ENCODE peak calls at places on chromosome 15, in eight cellular contexts. B, H, E, J, V, M, Y and K are unnamed samples.

GRCh38 chr15:51139091-51139490 is 44.4 kb upstream of the TNFAIP8L3 start:
- DNase-seq in H (no peak), V (no peak), M (no peak), B (no peak), J (no peak), Y (no peak), E (no peak), K (no peak)

GRCh38 chr15:84685304-84685703 is 27.3 kb upstream of the NMB start:
- DNase-seq in M (no peak), J (peak), V (peak), H (peak), Y (peak), B (no peak), E (peak), K (peak)

GRCh38 chr15:83475551-83475950 is 28.4 kb downstream of the SH3GL3 start:
- DNase-seq in J (peak), V (no peak), Y (no peak), E (no peak), B (no peak), M (no peak), H (no peak), K (no peak)

GRCh38 chr15:85412956-85413854 is 32.8 kb downstream of the AKAP13 start:
- DNase-seq in Y (peak), J (peak), H (peak), B (no peak), V (no peak), M (peak), E (peak), K (no peak)

GRCh38 chr15:38068600-38068999 is 134.2 kb downstream of the TMCO5A start:
- DNase-seq in J (no peak), B (no peak), M (no peak), H (no peak), V (no peak), Y (no peak), E (no peak), K (no peak)

GRCh38 chr15:41284425-41285177 is 47.8 kb downstream of the OIP5 start:
- DNase-seq in J (no peak), Y (no peak), H (no peak), M (no peak), B (no peak), V (no peak), E (no peak), K (no peak)

GRCh38 chr15:39919740-39920509 is at the start of gene GPR176:
- DNase-seq in V (peak), H (no peak), Y (no peak), E (peak), B (peak), J (peak), M (peak), K (peak)

GRCh38 chr15:53404930-53405493 is 354.5 kb downstream of the WDR72 start:
- DNase-seq in V (no peak), B (no peak), J (no peak), E (no peak), H (no peak), Y (no peak), M (no peak), K (no peak)

GRCh38 chr15:36172970-36173369 is 406.5 kb upstream of the CDIN1 start:
- DNase-seq in H (no peak), Y (no peak), M (no peak), E (no peak), V (no peak), B (no peak), J (no peak), K (no peak)

GRCh38 chr15:78353093-78353492 is 12.9 kb downstream of the CRABP1 start:
- DNase-seq in E (no peak), J (no peak), Y (no peak), V (no peak), M (no peak), H (no peak), B (no peak), K (no peak)

GRCh38 chr15:67253517-67254237 is 784 bp downstream of the AAGAB start:
- DNase-seq in M (peak), H (no peak), Y (peak), J (no peak), B (no peak), E (no peak), V (no peak), K (no peak)

DNA sequence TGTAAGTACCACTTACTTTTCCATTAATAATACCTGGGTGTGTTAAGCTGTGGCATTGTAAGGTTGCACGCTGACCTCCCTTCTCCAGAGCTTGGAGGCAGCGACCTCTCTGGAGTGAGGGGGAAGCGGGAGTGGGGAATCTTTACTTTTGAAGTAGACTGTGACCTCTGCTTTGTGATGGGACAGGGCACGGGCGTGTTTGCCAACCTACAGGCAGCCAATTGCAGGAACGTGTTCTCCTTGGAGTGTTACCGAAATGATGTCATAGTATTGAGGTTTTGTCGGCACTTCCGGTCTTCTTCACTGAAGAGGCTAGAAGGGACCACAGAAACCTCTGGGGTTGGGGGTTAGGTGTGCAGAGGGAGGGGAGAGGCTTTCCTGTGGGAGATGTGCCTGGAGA is 227.3 kb upstream of the C2CD4B start:
- DNase-seq in M (no peak), E (no peak), Y (no peak), V (peak), J (no peak), B (peak), H (no peak), K (no peak)
- TF ChIP-seq CTCF in M (no peak), E (no peak), Y (peak), V (no peak), J (peak), B (peak), H (no peak), K (peak)

GRCh38 chr15:43370975-43371974 is at the start of the genes TUBGCP4 and ZSCAN29:
- DNase-seq in B (peak), M (peak), H (peak), Y (peak), E (peak), V (peak), J (peak), K (no peak)
- TF ChIP-seq CTCF in B (peak), M (peak), H (peak), Y (peak), E (peak), V (no peak), J (peak), K (peak)

DNA sequence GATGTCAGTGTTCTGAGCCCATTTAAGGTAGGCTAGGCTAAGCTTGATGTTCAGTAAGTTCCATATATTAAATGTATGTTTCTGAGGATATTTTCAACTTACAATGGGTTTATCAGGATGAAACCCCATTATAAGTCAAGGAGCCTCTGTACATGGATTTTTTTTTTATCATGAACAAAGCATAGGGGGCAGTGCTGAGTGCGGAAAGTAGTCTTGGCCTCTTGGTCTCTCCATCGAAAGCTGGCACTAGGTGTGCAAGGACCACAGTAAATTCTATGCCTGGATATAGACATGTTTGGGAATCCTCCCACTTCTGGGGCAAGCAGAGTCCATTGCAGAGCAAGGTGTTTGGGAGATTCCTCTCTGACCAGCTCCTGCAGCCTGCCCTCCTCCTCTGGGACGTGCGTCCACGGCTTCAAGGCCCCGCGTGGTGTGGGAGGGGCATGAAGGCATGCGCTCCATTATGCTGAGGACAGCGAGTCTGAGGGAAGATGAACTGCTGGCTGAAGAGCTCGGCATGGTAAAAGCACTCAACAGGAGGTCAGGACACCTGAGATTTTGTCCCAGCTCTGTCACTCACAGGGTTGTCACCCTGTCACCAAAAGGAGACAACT is 122.9 kb upstream of the LIPC start:
- DNase-seq in Y (no peak), J (no peak), V (no peak), B (no peak), H (no peak), M (no peak), E (no peak), K (no peak)
- TF ChIP-seq CTCF in Y (no peak), J (no peak), V (no peak), B (peak), H (no peak), M (no peak), E (no peak), K (peak)

GRCh38 chr15:55518641-55519040 is 10.6 kb upstream of the DNAAF4 start:
- DNase-seq in H (no peak), E (no peak), Y (no peak), M (no peak), V (no peak), B (no peak), J (no peak), K (no peak)
- TF ChIP-seq CTCF in H (peak), E (no peak), Y (peak), M (no peak), V (peak), B (peak), J (peak), K (peak)

DNA sequence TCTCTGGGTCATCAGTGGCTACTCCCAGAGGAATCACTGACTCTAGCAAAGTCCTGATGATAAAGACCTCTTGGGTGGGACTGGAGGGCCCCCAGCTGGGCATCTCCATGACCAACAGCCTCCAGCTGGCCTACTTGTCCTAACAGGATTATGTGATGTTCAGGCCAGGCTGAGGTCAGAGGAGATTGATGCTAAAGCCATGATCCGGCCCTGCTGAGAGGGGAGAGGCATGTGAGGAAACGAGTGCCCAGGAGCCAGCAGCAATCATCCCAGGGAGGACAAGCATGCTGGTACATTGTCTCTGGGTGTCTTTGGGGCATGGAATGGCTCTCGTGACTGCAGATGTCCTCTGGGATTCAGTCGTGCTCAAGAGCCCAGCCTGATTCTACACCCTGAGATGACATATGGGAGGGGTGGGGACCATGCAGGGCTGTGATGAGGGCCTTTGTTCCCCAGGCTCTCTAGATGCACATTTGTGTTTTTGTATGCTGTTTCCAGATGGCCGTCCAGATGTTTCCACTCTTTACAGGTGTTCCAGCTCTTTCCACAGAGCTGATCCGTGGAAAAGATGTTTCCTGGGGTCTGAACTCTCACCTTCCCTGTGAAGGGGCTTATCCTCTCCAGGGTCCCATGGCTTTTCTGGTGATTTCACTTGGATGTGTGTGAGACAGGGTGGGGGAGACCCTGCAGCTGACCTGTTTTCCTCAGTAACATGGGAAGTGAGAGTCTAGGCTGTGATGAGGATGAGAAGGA is 20.2 kb downstream of the SLC24A1 start:
- DNase-seq in E (no peak), V (peak), B (no peak), M (no peak), H (no peak), J (no peak), Y (no peak), K (no peak)
- TF ChIP-seq CTCF in E (no peak), V (no peak), B (no peak), M (no peak), H (no peak), J (no peak), Y (no peak), K (no peak)

DNA sequence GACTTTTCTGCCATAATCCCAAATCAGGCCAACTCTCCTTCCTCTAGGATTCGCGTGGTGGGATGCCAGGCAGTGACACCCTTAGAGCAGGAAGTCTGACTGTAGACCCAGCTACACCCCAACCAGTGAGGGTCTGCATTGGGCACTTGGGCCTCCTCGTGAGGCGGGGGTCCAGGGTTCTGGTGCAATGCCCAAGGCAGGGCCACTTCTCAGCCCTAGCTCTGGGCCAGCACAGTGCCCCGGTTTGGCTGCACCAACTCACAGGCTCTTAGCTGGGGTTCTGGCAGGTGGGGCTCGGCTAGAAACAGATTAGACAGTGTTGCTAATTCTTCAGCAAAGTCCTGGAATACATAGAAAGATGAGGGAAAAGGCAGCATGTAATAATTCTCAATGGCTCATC is 12.7 kb downstream of the CDAN1 start:
- DNase-seq in M (peak), H (no peak), B (no peak), E (no peak), Y (no peak), J (no peak), V (no peak), K (no peak)
- TF ChIP-seq CTCF in M (no peak), H (no peak), B (no peak), E (no peak), Y (no peak), J (no peak), V (no peak), K (no peak)

GRCh38 chr15:57624730-57625129 is 33.0 kb downstream of the MYZAP start:
- DNase-seq in J (no peak), E (no peak), M (no peak), H (no peak), Y (no peak), B (no peak), V (no peak), K (no peak)

GRCh38 chr15:57618325-57618724 is 26.6 kb downstream of the MYZAP start:
- DNase-seq in V (no peak), M (no peak), B (no peak), E (no peak), Y (no peak), J (no peak), H (no peak), K (no peak)

GRCh38 chr15:57619746-57620145 is 28.0 kb downstream of the MYZAP start:
- DNase-seq in B (no peak), V (no peak), H (no peak), E (no peak), M (no peak), J (no peak), Y (no peak), K (no peak)
- TF ChIP-seq CTCF in B (peak), V (no peak), H (no peak), E (no peak), M (no peak), J (no peak), Y (no peak), K (no peak)

GRCh38 chr15:65355983-65356353 is 21.8 kb downstream of the IGDCC3 start:
- DNase-seq in J (no peak), M (no peak), V (no peak), E (no peak), Y (no peak), H (no peak), B (no peak), K (no peak)
- TF ChIP-seq CTCF in J (no peak), M (no peak), V (no peak), E (no peak), Y (no peak), H (no peak), B (no peak), K (no peak)